ENCODE peak calls at places on chromosomes 7 and 10, in seven cellular contexts. M, D, F, G, A, Y and P are unnamed samples.

GRCh38 chr10:82934429-82934828 is 1059.4 kb downstream of the NRG3 start:
- DNase-seq in M (no peak), D (no peak), F (no peak), G (no peak), A (peak), Y (no peak), P (no peak)

GRCh38 chr10:79329529-79329928 is 17.7 kb upstream of the PPIF start:
- DNase-seq in M (peak), D (peak), F (no peak), G (no peak), A (no peak), Y (no peak), P (peak)

GRCh38 chr7:117666019-117666418 is 186.2 kb downstream of the CFTR start:
- DNase-seq in M (peak), D (no peak), F (no peak), G (peak), A (no peak), Y (no peak), P (no peak)

GRCh38 chr7:25389489-25390106 is 161.3 kb upstream of the NPVF start:
- DNase-seq in M (peak), D (no peak), F (no peak), G (peak), A (peak), Y (peak), P (peak)

GRCh38 chr7:2409745-2410414 is 6.5 kb downstream of the CHST12 start:
- DNase-seq in M (no peak), D (no peak), F (no peak), G (no peak), A (no peak), Y (no peak), P (no peak)

GRCh38 chr7:101507791-101508252 is 121.3 kb downstream of the MYL10 start:
- DNase-seq in M (peak), D (no peak), F (no peak), G (peak), A (peak), Y (peak), P (peak)

GRCh38 chr10:58555170-58555929 is 42.7 kb downstream of the BICC1 start:
- DNase-seq in M (no peak), D (no peak), F (no peak), G (no peak), A (no peak), Y (no peak), P (no peak)

GRCh38 chr7:35906191-35906908 is 105.5 kb downstream of the SEPTIN7 start:
- DNase-seq in M (peak), D (no peak), F (peak), G (peak), A (peak), Y (peak), P (peak)

GRCh38 chr10:63717089-63717715 is 196.0 kb downstream of the REEP3 start:
- DNase-seq in M (no peak), D (no peak), F (no peak), G (no peak), A (no peak), Y (no peak), P (no peak)

GRCh38 chr10:46311501-46311951 is 24.7 kb downstream of the ANTXRL start:
- DNase-seq in M (no peak), D (peak), F (no peak), G (no peak), A (no peak), Y (no peak), P (no peak)